ENCODE peak calls at places on chromosome 18, in five cellular contexts. C is tibial artery; V is IMR-90; Z is astrocyte of the spinal cord; O is CD8-positive, alpha-beta T cell. A is an unnamed sample.

GRCh38 chr18:75204978-75205759 is 3.8 kb downstream of the PTGR3 start:
- DNase-seq in Z (peak; percentile 65), C (no peak), O (no peak), V (peak; percentile 23), A (no peak)

GRCh38 chr18:58859935-58860334 is 4.7 kb upstream of the ZNF532 start:
- DNase-seq in O (no peak), C (peak; percentile 45), Z (no peak), V (no peak), A (no peak)

GRCh38 chr18:59429608-59430007 is 70.5 kb upstream of the LMAN1 start:
- DNase-seq in V (no peak), O (no peak), Z (no peak), C (no peak), A (no peak)

GRCh38 chr18:57430166-57430958 is 4.8 kb upstream of the ONECUT2 start:
- DNase-seq in Z (no peak), O (no peak), C (no peak), V (no peak), A (no peak)

GRCh38 chr18:49050462-49050861 is 99.7 kb upstream of the SMAD7 start:
- DNase-seq in C (no peak), O (no peak), Z (no peak), V (no peak), A (no peak)

GRCh38 chr18:10259075-10259474 is 195.4 kb upstream of the APCDD1 start:
- DNase-seq in O (no peak), V (no peak), C (no peak), Z (no peak), A (no peak)

GRCh38 chr18:24014062-24014985 is at the start of gene TTC39C:
- DNase-seq in Z (peak; percentile 68), O (peak; percentile 83), C (peak; percentile 80), V (peak; percentile 71), A (peak; percentile 90)

GRCh38 chr18:159037-159652 is 788 bp downstream of the USP14 start:
- DNase-seq in O (no peak), C (no peak), V (peak; percentile 18), Z (no peak), A (no peak)

GRCh38 chr18:1528964-1529509 is 624.4 kb downstream of the ADCYAP1 start:
- DNase-seq in C (no peak), O (no peak), Z (no peak), V (no peak), A (no peak)

GRCh38 chr18:78619854-78620253 is 359.8 kb upstream of the SALL3 start:
- DNase-seq in V (no peak), C (no peak), O (no peak), Z (no peak), A (no peak)

GRCh38 chr18:35387367-35387685 is 10.2 kb upstream of the ZNF396 start:
- DNase-seq in Z (peak; percentile 23), O (no peak), C (no peak), V (peak; percentile 46), A (no peak)

GRCh38 chr18:78857252-78858150 is 122.1 kb upstream of the SALL3 start:
- DNase-seq in O (no peak), V (no peak), Z (no peak), C (no peak), A (no peak)

GRCh38 chr18:37395138-37395537 is 170.5 kb downstream of the CELF4 start:
- DNase-seq in O (no peak), V (no peak), Z (no peak), C (no peak), A (no peak)

GRCh38 chr18:48994926-48995835 is 44.4 kb upstream of the SMAD7 start:
- DNase-seq in C (no peak), Z (no peak), V (no peak), O (no peak), A (no peak)

GRCh38 chr18:50372743-50373142 is 2.1 kb upstream of the SKA1 start:
- DNase-seq in O (no peak), C (no peak), Z (no peak), V (no peak), A (no peak)

GRCh38 chr18:11654736-11655604 is 34.1 kb upstream of the GNAL start:
- DNase-seq in C (no peak), Z (peak; percentile 8), O (no peak), V (peak; percentile 4), A (peak; percentile 81)
- H3K4me3 ChIP-seq in C (no peak overlapping the region), Z (no peak overlapping the region), O (no peak overlapping the region), V (no peak overlapping the region), A (no peak overlapping the region)

DNA sequence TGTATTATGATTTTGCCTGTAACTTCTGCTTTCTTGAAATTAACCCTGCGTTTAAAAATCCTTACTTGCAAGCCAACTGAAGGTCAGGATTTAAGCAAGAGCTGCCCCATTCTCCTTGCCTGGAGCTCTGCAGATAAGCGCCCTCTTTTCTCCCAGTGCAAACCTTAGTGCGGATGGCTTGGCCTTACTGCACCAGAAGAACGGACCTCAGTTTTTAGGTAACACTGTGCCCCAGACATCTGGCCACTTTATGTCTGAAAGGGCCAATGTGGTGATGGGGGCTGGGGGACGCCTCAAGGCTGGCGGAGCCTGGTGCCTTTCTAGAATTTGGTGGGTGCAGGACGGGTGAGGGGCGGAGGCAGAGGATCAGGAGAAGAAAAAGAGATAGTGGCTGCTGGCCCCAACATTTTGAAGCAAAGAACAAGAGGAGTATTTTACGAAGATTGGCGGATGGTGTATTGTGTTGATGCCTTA is 718 bp upstream of the TNFRSF11A start:
- DNase-seq in V (no peak), O (no peak), C (no peak), Z (no peak), A (no peak)
- H3K4me3 ChIP-seq in V (no peak overlapping the region), O (no peak overlapping the region), C (peak overlapping the region; percentile 47), Z (no peak overlapping the region), A (peak overlapping the region; percentile 33)

GRCh38 chr18:11733031-11733430 is 44.0 kb downstream of the GNAL start:
- DNase-seq in V (peak; percentile 57), C (peak; percentile 84), O (peak; percentile 59), Z (peak; percentile 67), A (peak; percentile 91)
- H3K4me3 ChIP-seq in V (peak overlapping the region; percentile 39), C (no peak overlapping the region), O (no peak overlapping the region), Z (peak overlapping the region; percentile 13), A (peak overlapping the region; percentile 23)

GRCh38 chr18:62009521-62009920 is 116.7 kb upstream of the RNF152 start:
- DNase-seq in C (no peak), V (no peak), O (no peak), Z (no peak), A (no peak)
- H3K4me3 ChIP-seq in C (no peak overlapping the region), V (no peak overlapping the region), O (no peak overlapping the region), Z (no peak overlapping the region), A (no peak overlapping the region)

GRCh38 chr18:47928466-47928865 is 2.0 kb downstream of the SMAD2 start:
- DNase-seq in V (peak; percentile 28), C (no peak), Z (peak; percentile 16), O (peak; percentile 44), A (no peak)
- H3K4me3 ChIP-seq in V (peak overlapping the region; percentile 32), C (no peak overlapping the region), Z (peak overlapping the region; percentile 83), O (peak overlapping the region; percentile 7), A (peak overlapping the region; percentile 85)

GRCh38 chr18:80231616-80232015 is 15.7 kb downstream of the PARD6G start:
- DNase-seq in Z (no peak), C (no peak), V (no peak), O (no peak), A (no peak)

GRCh38 chr18:80231151-80231550 is 16.2 kb downstream of the PARD6G start:
- DNase-seq in V (no peak), O (no peak), C (no peak), Z (no peak), A (no peak)

GRCh38 chr18:80233201-80233835 is 14.0 kb downstream of the PARD6G start:
- DNase-seq in C (no peak), O (no peak), V (no peak), Z (no peak), A (no peak)

GRCh38 chr18:80232710-80233109 is 14.6 kb downstream of the PARD6G start:
- DNase-seq in V (no peak), C (no peak), Z (no peak), O (no peak), A (peak; percentile 33)

DNA sequence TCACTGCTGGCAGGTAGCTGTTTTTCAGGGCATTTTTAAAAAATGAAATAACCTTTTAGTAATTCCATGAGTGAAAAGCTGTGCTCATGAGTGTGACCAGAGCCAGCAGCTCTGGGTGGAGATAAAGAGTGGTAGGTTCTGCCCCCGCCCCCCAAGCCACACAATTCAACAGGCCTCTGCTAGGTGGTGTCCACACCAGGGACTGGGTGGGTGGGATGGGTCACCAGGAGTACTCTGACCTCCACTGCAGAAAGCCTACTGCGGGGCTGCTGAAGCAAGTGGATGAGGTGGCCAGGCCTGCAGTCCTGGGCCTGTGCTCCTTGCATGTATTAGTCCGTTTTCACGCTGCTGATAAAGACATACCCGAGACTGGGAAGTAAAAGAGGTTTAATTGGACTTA is 15.3 kb downstream of the PARD6G start:
- DNase-seq in C (no peak), Z (no peak), O (no peak), V (no peak), A (no peak)
- H3K4me3 ChIP-seq in C (no peak overlapping the region), Z (no peak overlapping the region), O (no peak overlapping the region), V (no peak overlapping the region), A (no peak overlapping the region)

DNA sequence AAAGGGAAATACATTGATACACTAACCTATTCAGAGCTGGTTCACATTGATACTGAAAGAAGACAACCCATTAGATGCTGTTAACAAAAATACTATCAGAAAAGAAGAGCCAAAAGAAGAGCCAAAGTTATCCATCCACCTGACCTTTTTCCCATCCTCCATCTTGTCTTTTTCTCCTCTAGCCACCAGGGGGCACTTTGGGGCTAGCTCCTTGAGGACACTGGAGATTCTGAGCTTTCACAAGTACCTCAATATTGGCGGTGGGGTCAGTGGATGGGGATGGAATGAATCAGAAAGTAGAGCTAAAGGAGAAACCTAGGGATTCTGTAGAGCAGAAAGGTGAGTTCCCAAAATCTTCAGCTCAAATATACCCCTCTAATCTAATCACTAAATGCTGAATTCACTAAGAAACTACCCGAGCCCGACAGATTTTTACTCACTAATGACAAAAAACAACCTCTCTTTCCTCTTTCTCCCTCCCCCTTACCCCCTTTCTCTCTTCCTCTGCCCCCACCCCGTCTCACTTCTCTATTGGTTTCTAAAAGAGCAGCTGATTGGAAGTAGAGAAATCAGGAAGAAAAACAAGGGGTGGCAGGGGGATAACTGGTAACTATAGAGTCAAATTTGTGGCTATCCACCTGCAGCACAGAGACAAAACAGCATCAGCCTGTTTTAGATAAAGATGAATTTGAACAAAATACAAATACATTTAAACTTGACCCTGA is 203.3 kb downstream of the TCF4 start:
- DNase-seq in C (no peak), V (peak; percentile 48), O (no peak), Z (peak; percentile 46), A (no peak)
- H3K4me3 ChIP-seq in C (no peak overlapping the region), V (no peak overlapping the region), O (no peak overlapping the region), Z (no peak overlapping the region), A (no peak overlapping the region)

GRCh38 chr18:28115149-28115550 is 61.8 kb downstream of the CDH2 start:
- DNase-seq in V (peak; percentile 96), C (no peak), Z (peak; percentile 95), O (no peak), A (no peak)
- H3K4me3 ChIP-seq in V (no peak overlapping the region), C (no peak overlapping the region), Z (no peak overlapping the region), O (no peak overlapping the region), A (no peak overlapping the region)

A was measured in upper lobe of right lung.